ENCODE peak calls at places on chromosome 21, in nine cellular contexts. X is nephron progenitor cell, H is WTC11, O is GM13976, U is OCI-LY7, Q is body of pancreas, R is RWPE1, S is endothelial cell, N is mesothelial cell of epicardium. C is an unnamed sample.

GRCh38 chr21:22125581-22125980 is 1127.4 kb downstream of the NCAM2 start:
- DNase-seq in X (no peak), H (no peak), O (no peak), U (no peak), Q (no peak), R (no peak), S (no peak), N (no peak), C (no peak)

GRCh38 chr21:37670883-37671282 is 245.4 kb downstream of the KCNJ6 start:
- DNase-seq in X (no peak), H (no peak), O (no peak), U (no peak), Q (no peak), R (peak), S (no peak), N (no peak), C (no peak)

GRCh38 chr21:28104346-28104745 is 888.3 kb downstream of the LTN1 start:
- DNase-seq in X (no peak), H (no peak), O (no peak), U (no peak), Q (no peak), R (no peak), S (no peak), N (no peak), C (no peak)

GRCh38 chr21:27580276-27580675 is 613.4 kb upstream of the ADAMTS5 start:
- DNase-seq in X (no peak), H (no peak), O (no peak), U (no peak), Q (no peak), R (no peak), S (no peak), N (no peak), C (no peak)

GRCh38 chr21:41816583-41817165 is 49.8 kb upstream of the RIPK4 start:
- DNase-seq in X (peak), H (peak), O (peak), U (peak), Q (peak), R (peak), S (peak), N (peak), C (peak)

GRCh38 chr21:33245289-33245918 is 15.7 kb downstream of the IFNAR2 start:
- DNase-seq in X (no peak), H (no peak), O (no peak), U (no peak), Q (no peak), R (no peak), S (no peak), N (no peak), C (no peak)

GRCh38 chr21:36190736-36191135 is 34.1 kb downstream of the DOP1B start:
- DNase-seq in X (no peak), H (no peak), O (no peak), U (no peak), Q (no peak), R (no peak), S (no peak), N (no peak), C (no peak)

GRCh38 chr21:15514073-15514946 is 215.5 kb upstream of the USP25 start:
- DNase-seq in X (no peak), H (no peak), O (peak), U (peak), Q (no peak), R (no peak), S (no peak), N (no peak), C (peak)

GRCh38 chr21:33308586-33309490 is 15.9 kb upstream of the IFNAR1 start:
- DNase-seq in X (no peak), H (no peak), O (peak), U (peak), Q (no peak), R (no peak), S (no peak), N (no peak), C (peak)

GRCh38 chr21:33478858-33479678 is 706 bp downstream of the TMEM50B start:
- DNase-seq in X (peak), H (peak), O (peak), U (peak), Q (peak), R (peak), S (peak), N (peak), C (peak)

GRCh38 chr21:46294647-46295176 is 8.6 kb downstream of the YBEY start:
- DNase-seq in X (no peak), H (no peak), O (peak), U (no peak), Q (no peak), R (no peak), S (no peak), N (no peak), C (peak)
- TF ChIP-seq CTCF in X (no peak), H (no peak), O (no peak), U (no peak), Q (no peak), R (no peak), S (no peak), N (no peak), C (no peak)

GRCh38 chr21:34635307-34635706 is 20.4 kb upstream of the RCAN1 start:
- DNase-seq in X (no peak), H (peak), O (no peak), U (no peak), Q (no peak), R (no peak), S (peak), N (no peak), C (no peak)
- TF ChIP-seq CTCF in X (no peak), H (peak), O (no peak), U (peak), Q (no peak), R (no peak), S (no peak), N (no peak), C (peak)

DNA sequence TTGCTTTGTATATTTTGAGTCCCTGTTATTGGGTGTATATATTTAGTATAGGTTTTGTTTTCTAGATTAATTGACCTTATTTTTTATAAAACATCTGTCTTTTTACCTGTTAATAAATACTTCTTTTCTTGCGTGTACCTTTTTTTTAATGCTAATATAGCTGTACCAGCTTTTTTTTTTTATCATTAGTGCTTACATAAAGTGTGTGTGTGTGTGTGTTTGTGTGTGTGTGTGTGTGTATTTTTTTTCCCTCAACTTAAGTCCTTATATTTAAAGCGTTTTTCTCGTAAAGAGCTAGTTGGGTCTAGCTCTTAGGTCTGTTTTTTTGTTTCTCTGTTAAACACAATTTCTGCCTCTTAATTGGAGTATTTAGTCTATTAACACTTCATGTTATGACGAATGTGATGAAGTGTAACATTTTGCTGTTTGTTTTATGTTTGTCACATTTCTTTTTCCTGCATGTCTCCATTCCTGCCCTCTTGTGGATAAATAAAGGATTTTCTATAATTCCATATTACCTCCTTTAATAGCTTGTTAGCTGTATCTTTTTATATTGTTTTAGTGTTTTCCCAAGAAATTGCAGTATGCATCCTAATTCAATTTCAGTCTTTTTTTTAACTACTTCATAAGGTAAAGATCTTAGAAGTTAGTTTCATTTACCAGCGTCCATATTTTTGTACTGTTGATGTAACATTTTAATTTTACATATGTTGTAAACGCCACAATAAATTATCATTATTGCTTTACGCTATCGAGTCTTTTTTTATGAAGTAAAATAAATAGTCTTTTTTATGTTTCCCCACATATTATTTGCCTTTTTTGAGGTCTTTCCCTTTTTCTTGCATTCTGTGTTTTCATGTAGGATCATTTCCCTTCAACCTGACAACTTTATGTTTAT is 4.3 kb downstream of the PRMT2 start:
- DNase-seq in X (no peak), H (no peak), O (no peak), U (peak), Q (no peak), R (no peak), S (no peak), N (no peak), C (no peak)
- TF ChIP-seq CTCF in X (no peak), H (no peak), O (no peak), U (peak), Q (peak), R (peak), S (peak), N (no peak), C (no peak)

DNA sequence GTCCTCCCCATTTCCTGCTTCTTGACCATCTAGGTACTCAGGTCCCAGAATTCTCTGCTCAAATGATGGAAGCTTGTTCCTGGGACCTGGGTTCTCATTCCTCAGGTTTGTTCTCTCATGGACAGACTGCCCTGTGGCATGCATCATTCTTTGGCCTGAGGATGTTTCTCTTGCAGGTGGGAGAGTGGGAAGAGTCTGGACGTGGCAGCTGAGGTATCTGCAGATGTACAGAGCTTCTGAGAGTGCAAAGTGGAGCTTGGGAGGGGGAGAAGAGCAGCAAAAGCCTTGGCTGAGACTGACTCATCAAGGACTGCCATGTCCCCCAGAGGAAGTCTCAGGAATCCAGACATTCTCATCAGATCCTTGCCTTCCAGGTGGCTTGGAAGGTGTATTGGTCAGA is 63.1 kb downstream of the HSPA13 start:
- DNase-seq in X (no peak), H (no peak), O (no peak), U (no peak), Q (no peak), R (no peak), S (no peak), N (no peak), C (no peak)
- TF ChIP-seq CTCF in X (no peak), H (no peak), O (no peak), U (no peak), Q (no peak), R (no peak), S (no peak), N (no peak), C (no peak)

DNA sequence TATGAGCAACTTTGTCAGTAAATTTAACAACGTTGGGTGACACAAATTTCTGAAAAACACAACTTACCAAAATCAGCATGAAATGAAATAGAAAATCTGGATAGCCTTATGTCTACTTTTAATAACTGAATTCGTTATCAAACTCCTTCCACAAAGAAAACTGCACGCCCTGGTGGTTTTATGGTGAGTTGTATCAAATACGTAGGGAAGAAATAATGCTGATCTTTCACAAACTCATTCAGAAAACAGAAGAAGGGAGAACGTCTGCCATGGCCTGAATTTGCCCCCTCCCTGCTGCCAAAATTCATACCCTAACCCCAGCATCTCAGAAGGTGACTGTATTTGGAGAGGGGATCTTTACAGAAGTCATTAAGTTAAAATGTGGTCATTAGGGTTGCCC is 50.0 kb upstream of the COL18A1 start:
- DNase-seq in X (no peak), H (no peak), O (no peak), U (no peak), Q (no peak), R (no peak), S (no peak), N (no peak), C (no peak)
- TF ChIP-seq CTCF in X (no peak), H (no peak), O (no peak), U (no peak), Q (no peak), R (no peak), S (no peak), N (no peak), C (no peak)